ENCODE peak calls at places on chromosomes 16 and 17, in ten cellular contexts. V is substantia nigra, B is IMR-90, P is NCI-H1105 treated with DMSO at 0.1 percent for 48 hours, S is GM23338, Y is iris pigment epithelial cell, U is stomach, J is B cell, F is LHCN-M2, O is COR-L47. L is an unnamed sample.

GRCh38 chr16:24525970-24526559 is 13.3 kb upstream of the RBBP6 start:
- DNase-seq in V (no peak), B (no peak), P (no peak), S (no peak), Y (no peak), U (peak), J (no peak), F (peak), O (no peak), L (no peak)

GRCh38 chr17:69175812-69176517 is 34.3 kb upstream of the ABCA6 start:
- DNase-seq in V (no peak), B (peak), P (no peak), S (no peak), Y (peak), U (no peak), J (no peak), F (peak), O (no peak), L (no peak)

GRCh38 chr16:17271687-17272086 is 199.1 kb downstream of the XYLT1 start:
- DNase-seq in V (no peak), B (peak), P (peak), S (no peak), Y (no peak), U (peak), J (no peak), F (no peak), O (no peak), L (no peak)

GRCh38 chr16:66927918-66928649 is 2.7 kb upstream of the RRAD start:
- DNase-seq in V (no peak), B (peak), P (no peak), S (no peak), Y (no peak), U (no peak), J (no peak), F (peak), O (no peak), L (no peak)

GRCh38 chr17:1736348-1737281 is 6.1 kb upstream of the SERPINF2 start:
- DNase-seq in V (no peak), B (peak), P (no peak), S (no peak), Y (peak), U (peak), J (peak), F (peak), O (no peak), L (peak)

GRCh38 chr17:1304522-1304921 is 25.1 kb downstream of the TRARG1 start:
- DNase-seq in V (no peak), B (no peak), P (no peak), S (no peak), Y (no peak), U (no peak), J (no peak), F (no peak), O (no peak), L (no peak)

GRCh38 chr17:62755139-62755851 is 52.8 kb downstream of the MARCHF10 start:
- DNase-seq in V (no peak), B (peak), P (no peak), S (no peak), Y (no peak), U (no peak), J (no peak), F (no peak), O (no peak), L (no peak)

GRCh38 chr17:66135219-66135618 is 56.7 kb downstream of the CEP112 start:
- DNase-seq in V (no peak), B (no peak), P (no peak), S (no peak), Y (no peak), U (no peak), J (no peak), F (no peak), O (no peak), L (no peak)

GRCh38 chr17:41451154-41451728 is 10.5 kb upstream of the KRT38 start:
- DNase-seq in V (no peak), B (peak), P (no peak), S (no peak), Y (peak), U (no peak), J (no peak), F (no peak), O (no peak), L (no peak)

GRCh38 chr16:2930236-2930635 is 18.5 kb downstream of the FLYWCH1 start:
- DNase-seq in V (no peak), B (no peak), P (no peak), S (no peak), Y (no peak), U (no peak), J (no peak), F (no peak), O (no peak), L (no peak)

GRCh38 chr16:66070140-66070887 is 296.2 kb upstream of the CDH5 start:
- DNase-seq in V (no peak), B (peak), P (peak), S (no peak), Y (peak), U (peak), J (no peak), F (no peak), O (no peak), L (peak)

GRCh38 chr17:44587339-44587738 is 30.1 kb downstream of the FZD2 start:
- DNase-seq in V (no peak), B (peak), P (no peak), S (no peak), Y (peak), U (peak), J (no peak), F (peak), O (no peak), L (no peak)

GRCh38 chr16:89269805-89270665 is 52.5 kb downstream of the ZNF778 start:
- DNase-seq in V (no peak), B (no peak), P (no peak), S (no peak), Y (no peak), U (no peak), J (no peak), F (no peak), O (no peak), L (no peak)

GRCh38 chr17:67422887-67423286 is 45.8 kb downstream of the PITPNC1 start:
- DNase-seq in V (no peak), B (no peak), P (no peak), S (no peak), Y (peak), U (no peak), J (no peak), F (no peak), O (no peak), L (no peak)

GRCh38 chr16:15949210-15950166 is at the start of gene ABCC1:
- DNase-seq in V (no peak), B (no peak), P (peak), S (peak), Y (no peak), U (peak), J (peak), F (peak), O (peak), L (peak)

GRCh38 chr16:68636818-68637217 is 8.3 kb upstream of the CDH3 start:
- DNase-seq in V (no peak), B (no peak), P (no peak), S (no peak), Y (peak), U (no peak), J (no peak), F (no peak), O (no peak), L (no peak)

GRCh38 chr16:66588981-66589713 is 9.9 kb downstream of the CMTM2 start:
- DNase-seq in V (no peak), B (peak), P (no peak), S (peak), Y (peak), U (peak), J (peak), F (peak), O (no peak), L (no peak)

GRCh38 chr17:31373150-31374082 is 18.1 kb upstream of the RAB11FIP4 start:
- DNase-seq in V (no peak), B (peak), P (peak), S (peak), Y (peak), U (no peak), J (no peak), F (peak), O (peak), L (peak)

GRCh38 chr16:69563605-69564580 is 1.9 kb upstream of the NFAT5 start:
- DNase-seq in V (no peak), B (peak), P (no peak), S (peak), Y (peak), U (no peak), J (peak), F (peak), O (no peak), L (peak)

GRCh38 chr17:10013360-10014112 is 108.5 kb upstream of the RCVRN start:
- DNase-seq in V (no peak), B (peak), P (no peak), S (no peak), Y (peak), U (no peak), J (no peak), F (no peak), O (no peak), L (no peak)

GRCh38 chr17:29933379-29933778 is 3.4 kb upstream of the SSH2 start:
- DNase-seq in V (no peak), B (peak), P (peak), S (peak), Y (peak), U (no peak), J (no peak), F (peak), O (peak), L (peak)

GRCh38 chr16:66203476-66203875 is 163.0 kb upstream of the CDH5 start:
- DNase-seq in V (no peak), B (no peak), P (no peak), S (no peak), Y (no peak), U (no peak), J (no peak), F (no peak), O (no peak), L (no peak)

GRCh38 chr16:48271728-48272127 is 24.4 kb upstream of the ABCC11 start:
- DNase-seq in V (no peak), B (peak), P (no peak), S (no peak), Y (peak), U (no peak), J (no peak), F (no peak), O (no peak), L (no peak)

GRCh38 chr17:79997004-79997673 is 38.5 kb downstream of the TBC1D16 start:
- DNase-seq in V (no peak), B (no peak), P (no peak), S (no peak), Y (peak), U (no peak), J (peak), F (no peak), O (no peak), L (no peak)

GRCh38 chr17:48239603-48239995 is 132.0 kb downstream of the SNX11 start:
- DNase-seq in V (no peak), B (no peak), P (no peak), S (no peak), Y (no peak), U (no peak), J (no peak), F (no peak), O (no peak), L (no peak)

GRCh38 chr17:82794781-82795505 is 43.1 kb downstream of the TBCD start:
- DNase-seq in V (no peak), B (peak), P (no peak), S (no peak), Y (no peak), U (no peak), J (no peak), F (no peak), O (no peak), L (peak)

GRCh38 chr17:39973496-39973895 is 7.1 kb upstream of the PSMD3 start:
- DNase-seq in V (no peak), B (no peak), P (no peak), S (no peak), Y (peak), U (no peak), J (no peak), F (no peak), O (no peak), L (no peak)

GRCh38 chr16:85762970-85763369 is 12.1 kb upstream of the C16orf74 start:
- DNase-seq in V (no peak), B (no peak), P (no peak), S (no peak), Y (no peak), U (no peak), J (no peak), F (no peak), O (no peak), L (no peak)

GRCh38 chr17:67974186-67974585 is 22.1 kb downstream of the C17orf58 start:
- DNase-seq in V (no peak), B (no peak), P (no peak), S (peak), Y (no peak), U (no peak), J (no peak), F (no peak), O (no peak), L (peak)

L was measured in left kidney.